ENCODE peak calls at places on chromosomes 1 and 21, in six cellular contexts. J is trophoblast cell, Y is H9, H is neuronal stem cell, R is H1, K is mesenchymal stem cell. U is an unnamed sample.

GRCh38 chr21:36239585-36239984 is 80.4 kb upstream of the MORC3 start:
- DNase-seq in J (no peak), Y (no peak), H (no peak), R (no peak), K (no peak), U (no peak)

GRCh38 chr1:156244126-156244525 is 2.1 kb downstream of the BGLAP start:
- DNase-seq in J (no peak), Y (no peak), H (no peak), R (no peak), K (no peak), U (no peak)

GRCh38 chr1:29828526-29829447 is 592.5 kb downstream of the PTPRU start:
- DNase-seq in J (no peak), Y (no peak), H (no peak), R (no peak), K (no peak), U (no peak)

GRCh38 chr1:227887697-227888403 is 59.9 kb downstream of the WNT9A start:
- DNase-seq in J (no peak), Y (peak; percentile 74), H (peak; percentile 52), R (no peak), K (peak; percentile 6), U (no peak)

GRCh38 chr1:56331207-56331891 is 248.0 kb downstream of the PLPP3 start:
- DNase-seq in J (no peak), Y (no peak), H (no peak), R (no peak), K (no peak), U (no peak)

GRCh38 chr1:167973832-167974231 is 37.0 kb upstream of the MPC2 start:
- DNase-seq in J (peak; percentile 40), Y (no peak), H (no peak), R (no peak), K (no peak), U (no peak)

GRCh38 chr1:151653397-151653796 is 41.5 kb downstream of the SNX27 start:
- DNase-seq in J (peak; percentile 20), Y (no peak), H (no peak), R (no peak), K (peak; percentile 88), U (peak; percentile 62)

GRCh38 chr1:244599937-244600350 is 53.0 kb upstream of the DESI2 start:
- DNase-seq in J (peak; percentile 92), Y (no peak), H (no peak), R (no peak), K (peak; percentile 95), U (peak; percentile 98)

GRCh38 chr21:42472521-42472920 is 23.5 kb downstream of the RSPH1 start:
- DNase-seq in J (no peak), Y (no peak), H (no peak), R (no peak), K (no peak), U (no peak)

GRCh38 chr1:198151688-198152087 is 5.1 kb upstream of the NEK7 start:
- DNase-seq in J (no peak), Y (no peak), H (no peak), R (no peak), K (no peak), U (peak; percentile 61)

GRCh38 chr1:198153804-198154203 is 3.0 kb upstream of the NEK7 start:
- DNase-seq in J (no peak), Y (no peak), H (no peak), R (no peak), K (no peak), U (no peak)

GRCh38 chr1:198155253-198155652 is 1.5 kb upstream of the NEK7 start:
- DNase-seq in J (peak; percentile 84), Y (no peak), H (no peak), R (no peak), K (peak; percentile 25), U (peak; percentile 71)

GRCh38 chr1:198150369-198150768 is 6.4 kb upstream of the NEK7 start:
- DNase-seq in J (no peak), Y (no peak), H (no peak), R (no peak), K (no peak), U (no peak)

DNA sequence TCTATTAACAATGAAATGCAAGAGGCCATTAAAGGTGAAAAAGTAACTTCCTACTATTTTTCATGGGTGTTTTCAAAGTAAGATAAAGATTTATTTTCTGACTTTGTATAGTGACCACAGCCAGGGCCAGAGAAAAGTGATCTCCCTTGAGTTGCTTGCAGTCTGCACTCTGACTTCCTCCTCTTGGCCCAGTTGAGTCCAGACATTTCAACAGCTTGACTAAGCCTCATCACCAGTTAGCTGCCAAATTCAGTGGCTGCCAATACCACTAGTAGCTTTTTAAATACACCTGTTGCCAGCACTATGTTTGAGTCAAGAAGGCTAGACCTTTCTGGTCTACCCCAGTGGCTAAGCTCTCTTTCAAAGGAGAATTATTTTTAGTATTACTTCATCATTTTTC is 3.7 kb upstream of the NEK7 start:
- DNase-seq in J (no peak), Y (no peak), H (no peak), R (no peak), K (no peak), U (peak; percentile 86)
- H3K14ac ChIP-seq in J (no peak overlapping the region), Y (no peak overlapping the region), H (no peak overlapping the region), R (no peak overlapping the region), K (no peak overlapping the region), U (no peak overlapping the region)

GRCh38 chr1:24744911-24745710 is at the start of gene CLIC4:
- DNase-seq in J (peak; percentile 100), Y (peak; percentile 100), H (peak; percentile 100), R (peak; percentile 97), K (peak; percentile 99), U (peak; percentile 99)
- H3K14ac ChIP-seq in J (peak within 1 kb of the TSS; percentile 99), Y (peak within 1 kb of the TSS; percentile 99), H (peak within 1 kb of the TSS; percentile 78), R (no peak within 1 kb of the TSS), K (peak within 1 kb of the TSS; percentile 87), U (peak within 1 kb of the TSS; percentile 99)

GRCh38 chr1:201317551-201317950 is 34.2 kb downstream of the PKP1 start:
- DNase-seq in J (no peak), Y (no peak), H (no peak), R (no peak), K (no peak), U (no peak)
- H3K14ac ChIP-seq in J (no peak overlapping the region), Y (no peak overlapping the region), H (no peak overlapping the region), R (no peak overlapping the region), K (no peak overlapping the region), U (no peak overlapping the region)

GRCh38 chr1:22818061-22818770 is 107.6 kb downstream of the EPHB2 start:
- DNase-seq in J (no peak), Y (no peak), H (no peak), R (no peak), K (no peak), U (no peak)
- H3K14ac ChIP-seq in J (no peak overlapping the region), Y (no peak overlapping the region), H (no peak overlapping the region), R (no peak overlapping the region), K (no peak overlapping the region), U (no peak overlapping the region)

GRCh38 chr1:214454619-214455396 is 96.6 kb downstream of the PTPN14 start:
- DNase-seq in J (no peak), Y (no peak), H (no peak), R (no peak), K (peak; percentile 73), U (peak; percentile 91)

GRCh38 chr1:214453109-214453722 is 98.2 kb downstream of the PTPN14 start:
- DNase-seq in J (no peak), Y (no peak), H (no peak), R (no peak), K (no peak), U (peak; percentile 72)

GRCh38 chr1:214449371-214449770 is 102.0 kb downstream of the PTPN14 start:
- DNase-seq in J (no peak), Y (no peak), H (no peak), R (no peak), K (no peak), U (no peak)

GRCh38 chr1:214451591-214451990 is 99.8 kb downstream of the PTPN14 start:
- DNase-seq in J (no peak), Y (no peak), H (no peak), R (no peak), K (no peak), U (no peak)

GRCh38 chr1:214452152-214452806 is 99.1 kb downstream of the PTPN14 start:
- DNase-seq in J (no peak), Y (no peak), H (no peak), R (no peak), K (no peak), U (no peak)
- H3K14ac ChIP-seq in J (no peak overlapping the region), Y (no peak overlapping the region), H (no peak overlapping the region), R (no peak overlapping the region), K (no peak overlapping the region), U (peak overlapping the region; percentile 34)